ENCODE peak calls at places on chromosomes 7 and 10, in five cellular contexts. One of them, this sample, is unnamed.

GRCh38 chr7:139675127-139676110 is 102.4 kb downstream of the HIPK2 start:
- DNase-seq in H1: no peak
- DNase-seq in H9: no peak
- DNase-seq in neuronal stem cell: no peak
- DNase-seq in mesenchymal stem cell: no peak
- DNase-seq in this sample: no peak

GRCh38 chr10:98196985-98197384 is 62.5 kb downstream of the R3HCC1L start:
- DNase-seq in H1: no peak
- DNase-seq in H9: no peak
- DNase-seq in neuronal stem cell: no peak
- DNase-seq in mesenchymal stem cell: no peak
- DNase-seq in this sample: no peak

GRCh38 chr10:117499248-117500105 is 43.1 kb upstream of the EMX2 start:
- DNase-seq in H1: no peak
- DNase-seq in H9: no peak
- DNase-seq in neuronal stem cell: no peak
- DNase-seq in mesenchymal stem cell: no peak
- DNase-seq in this sample: no peak

GRCh38 chr7:117731455-117731854 is 141.8 kb downstream of the CTTNBP2 start:
- DNase-seq in H1: no peak
- DNase-seq in H9: no peak
- DNase-seq in neuronal stem cell: no peak
- DNase-seq in mesenchymal stem cell: peak
- DNase-seq in this sample: no peak

GRCh38 chr7:122304604-122304975 is at the start of gene FEZF1:
- DNase-seq in H1: no peak
- DNase-seq in H9: peak
- DNase-seq in neuronal stem cell: peak
- DNase-seq in mesenchymal stem cell: no peak
- DNase-seq in this sample: peak

GRCh38 chr10:6579904-6580278 is at the start of gene PRKCQ:
- DNase-seq in H1: no peak
- DNase-seq in H9: peak
- DNase-seq in neuronal stem cell: no peak
- DNase-seq in mesenchymal stem cell: peak
- DNase-seq in this sample: no peak

GRCh38 chr10:71880425-71881306 is 29.6 kb upstream of the PSAP start:
- DNase-seq in H1: no peak
- DNase-seq in H9: no peak
- DNase-seq in neuronal stem cell: no peak
- DNase-seq in mesenchymal stem cell: no peak
- DNase-seq in this sample: peak

GRCh38 chr10:109883859-109884771 is 39.2 kb downstream of the XPNPEP1 start:
- DNase-seq in H1: peak
- DNase-seq in H9: peak
- DNase-seq in neuronal stem cell: peak
- DNase-seq in mesenchymal stem cell: peak
- DNase-seq in this sample: peak

GRCh38 chr7:122143376-122143750 is 686 bp downstream of the AASS start:
- DNase-seq in H1: no peak
- DNase-seq in H9: no peak
- DNase-seq in neuronal stem cell: peak
- DNase-seq in mesenchymal stem cell: peak
- DNase-seq in this sample: no peak

GRCh38 chr10:88810196-88810961 is 7.8 kb downstream of the LIPM start:
- DNase-seq in H1: no peak
- DNase-seq in H9: peak
- DNase-seq in neuronal stem cell: peak
- DNase-seq in mesenchymal stem cell: peak
- DNase-seq in this sample: peak

GRCh38 chr7:76300210-76300731 is 2.2 kb upstream of the HSPB1 start:
- DNase-seq in H1: no peak
- DNase-seq in H9: no peak
- DNase-seq in neuronal stem cell: no peak
- DNase-seq in mesenchymal stem cell: peak
- DNase-seq in this sample: peak

GRCh38 chr7:144027070-144027469 is 21.7 kb upstream of the OR2A5 start:
- DNase-seq in H1: no peak
- DNase-seq in H9: no peak
- DNase-seq in neuronal stem cell: peak
- DNase-seq in mesenchymal stem cell: peak
- DNase-seq in this sample: no peak

GRCh38 chr7:130228840-130229239 is 21.2 kb downstream of the SSMEM1 start:
- DNase-seq in H1: no peak
- DNase-seq in H9: no peak
- DNase-seq in neuronal stem cell: peak
- DNase-seq in mesenchymal stem cell: no peak
- DNase-seq in this sample: no peak

GRCh38 chr7:23098460-23098859 is 7.1 kb upstream of the KLHL7 start:
- DNase-seq in H1: no peak
- DNase-seq in H9: no peak
- DNase-seq in neuronal stem cell: no peak
- DNase-seq in mesenchymal stem cell: no peak
- DNase-seq in this sample: no peak

GRCh38 chr7:140696024-140696678 is 357 bp upstream of the NDUFB2 start:
- DNase-seq in H1: no peak
- DNase-seq in H9: peak
- DNase-seq in neuronal stem cell: peak
- DNase-seq in mesenchymal stem cell: peak
- DNase-seq in this sample: peak

GRCh38 chr10:86327954-86328705 is 38.5 kb downstream of the GRID1 start:
- DNase-seq in H1: no peak
- DNase-seq in H9: no peak
- DNase-seq in neuronal stem cell: no peak
- DNase-seq in mesenchymal stem cell: no peak
- DNase-seq in this sample: no peak

GRCh38 chr7:117259626-117260025 is 63.2 kb downstream of the WNT2 start:
- DNase-seq in H1: no peak
- DNase-seq in H9: no peak
- DNase-seq in neuronal stem cell: no peak
- DNase-seq in mesenchymal stem cell: peak
- DNase-seq in this sample: no peak

GRCh38 chr7:25116621-25117020 is 8.4 kb downstream of the CYCS start:
- DNase-seq in H1: no peak
- DNase-seq in H9: no peak
- DNase-seq in neuronal stem cell: no peak
- DNase-seq in mesenchymal stem cell: no peak
- DNase-seq in this sample: no peak

GRCh38 chr7:46126901-46127300 is 205.8 kb upstream of the IGFBP3 start:
- DNase-seq in H1: no peak
- DNase-seq in H9: no peak
- DNase-seq in neuronal stem cell: no peak
- DNase-seq in mesenchymal stem cell: no peak
- DNase-seq in this sample: peak

GRCh38 chr7:80711521-80711920 is 73.1 kb downstream of the CD36 start:
- DNase-seq in H1: no peak
- DNase-seq in H9: no peak
- DNase-seq in neuronal stem cell: no peak
- DNase-seq in mesenchymal stem cell: no peak
- DNase-seq in this sample: no peak

GRCh38 chr10:7231420-7232414 is 179.1 kb downstream of the SFMBT2 start:
- DNase-seq in H1: no peak
- DNase-seq in H9: no peak
- DNase-seq in neuronal stem cell: peak
- DNase-seq in mesenchymal stem cell: peak
- DNase-seq in this sample: peak

GRCh38 chr10:15035385-15036301 is 8.1 kb upstream of the OLAH start:
- DNase-seq in H1: no peak
- DNase-seq in H9: peak
- DNase-seq in neuronal stem cell: no peak
- DNase-seq in mesenchymal stem cell: peak
- DNase-seq in this sample: no peak

GRCh38 chr7:106968160-106968559 is 76.3 kb upstream of the PRKAR2B start:
- DNase-seq in H1: no peak
- DNase-seq in H9: peak
- DNase-seq in neuronal stem cell: no peak
- DNase-seq in mesenchymal stem cell: no peak
- DNase-seq in this sample: no peak

GRCh38 chr7:49791089-49791741 is 17.8 kb downstream of the VWC2 start:
- DNase-seq in H1: peak
- DNase-seq in H9: peak
- DNase-seq in neuronal stem cell: peak
- DNase-seq in mesenchymal stem cell: no peak
- DNase-seq in this sample: peak

GRCh38 chr7:27430115-27430514 is 187.5 kb downstream of the EVX1 start:
- DNase-seq in H1: no peak
- DNase-seq in H9: no peak
- DNase-seq in neuronal stem cell: no peak
- DNase-seq in mesenchymal stem cell: no peak
- DNase-seq in this sample: no peak
- H3K27ac ChIP-seq in H1: no peak
- H3K27ac ChIP-seq in H9: no peak
- H3K27ac ChIP-seq in neuronal stem cell: no peak
- H3K27ac ChIP-seq in mesenchymal stem cell: no peak
- H3K27ac ChIP-seq in this sample: no peak

GRCh38 chr7:8422177-8422576 is 11.2 kb upstream of the NXPH1 start:
- DNase-seq in H1: no peak
- DNase-seq in H9: no peak
- DNase-seq in neuronal stem cell: no peak
- DNase-seq in mesenchymal stem cell: no peak
- DNase-seq in this sample: no peak
- H3K4me2 ChIP-seq in H1: no peak
- H3K4me2 ChIP-seq in H9: no peak
- H3K4me2 ChIP-seq in neuronal stem cell: no peak
- H3K4me2 ChIP-seq in mesenchymal stem cell: no peak
- H3K4me2 ChIP-seq in this sample: no peak

GRCh38 chr10:49023752-49024151 is 84.1 kb upstream of the LRRC18 start:
- DNase-seq in H1: no peak
- DNase-seq in H9: no peak
- DNase-seq in neuronal stem cell: no peak
- DNase-seq in mesenchymal stem cell: peak
- DNase-seq in this sample: no peak
- H2BK12ac ChIP-seq in H1: no peak
- H2BK12ac ChIP-seq in H9: no peak
- H2BK12ac ChIP-seq in neuronal stem cell: no peak
- H2BK12ac ChIP-seq in mesenchymal stem cell: no peak
- H2BK12ac ChIP-seq in this sample: no peak

GRCh38 chr7:37449621-37450020 is 957 bp upstream of the ELMO1 start:
- DNase-seq in H1: no peak
- DNase-seq in H9: no peak
- DNase-seq in neuronal stem cell: no peak
- DNase-seq in mesenchymal stem cell: no peak
- DNase-seq in this sample: no peak
- H3K27ac ChIP-seq in H1: no peak
- H3K27ac ChIP-seq in H9: no peak
- H3K27ac ChIP-seq in neuronal stem cell: no peak
- H3K27ac ChIP-seq in mesenchymal stem cell: no peak
- H3K27ac ChIP-seq in this sample: no peak

DNA sequence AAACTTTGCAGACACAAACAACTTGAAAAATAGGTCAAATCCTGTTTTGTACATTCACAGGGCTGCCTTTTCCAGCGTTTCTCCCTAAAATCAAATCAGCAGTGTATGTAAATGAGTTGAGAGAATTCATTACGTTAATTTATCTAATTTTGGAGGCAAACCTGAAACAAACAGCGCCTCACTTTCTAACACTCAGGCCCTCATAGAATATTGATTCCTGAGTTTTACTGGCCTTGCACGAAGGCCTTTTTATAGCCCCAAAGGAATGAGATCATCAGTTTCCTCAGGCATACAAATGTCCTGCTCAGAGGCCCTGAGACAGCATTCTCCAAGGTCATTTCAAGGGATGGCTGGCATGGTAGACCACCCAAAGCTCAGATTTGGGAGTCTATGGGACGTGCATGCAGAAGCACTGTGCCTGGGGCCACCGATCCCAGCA is 131.7 kb upstream of the CHST15 start:
- DNase-seq in H1: no peak
- DNase-seq in H9: no peak
- DNase-seq in neuronal stem cell: no peak
- DNase-seq in mesenchymal stem cell: no peak
- DNase-seq in this sample: no peak
- H3K4me2 ChIP-seq in H1: no peak
- H3K4me2 ChIP-seq in H9: no peak
- H3K4me2 ChIP-seq in neuronal stem cell: no peak
- H3K4me2 ChIP-seq in mesenchymal stem cell: no peak
- H3K4me2 ChIP-seq in this sample: no peak

GRCh38 chr7:155296788-155297516 is 726 bp upstream of the INSIG1 start:
- DNase-seq in H1: no peak
- DNase-seq in H9: peak
- DNase-seq in neuronal stem cell: no peak
- DNase-seq in mesenchymal stem cell: peak
- DNase-seq in this sample: peak
- H2BK12ac ChIP-seq in H1: peak
- H2BK12ac ChIP-seq in H9: peak
- H2BK12ac ChIP-seq in neuronal stem cell: peak
- H2BK12ac ChIP-seq in mesenchymal stem cell: peak
- H2BK12ac ChIP-seq in this sample: peak

DNA sequence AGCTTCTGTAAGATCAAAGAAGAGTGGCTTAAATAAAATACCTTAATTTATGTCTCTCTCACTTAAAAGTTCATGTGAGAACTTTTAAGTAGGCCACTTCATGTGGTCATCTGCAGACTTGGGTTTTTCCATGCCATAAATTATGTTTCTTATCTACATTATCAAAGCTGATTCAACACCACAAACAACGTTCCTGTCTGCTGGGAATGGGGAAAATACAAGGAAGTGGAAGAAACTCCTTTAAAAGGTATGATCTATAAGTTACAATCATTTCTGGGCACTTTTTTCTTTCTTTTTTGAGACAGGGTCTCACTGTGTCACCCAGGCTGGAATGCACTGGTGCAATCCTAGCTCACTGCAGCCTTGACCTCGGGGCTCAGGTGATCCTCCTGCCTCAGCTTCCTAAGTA is 16.9 kb upstream of the OTUD1 start:
- DNase-seq in H1: no peak
- DNase-seq in H9: no peak
- DNase-seq in neuronal stem cell: no peak
- DNase-seq in mesenchymal stem cell: peak
- DNase-seq in this sample: peak
- H3K27ac ChIP-seq in H1: no peak
- H3K27ac ChIP-seq in H9: no peak
- H3K27ac ChIP-seq in neuronal stem cell: no peak
- H3K27ac ChIP-seq in mesenchymal stem cell: no peak
- H3K27ac ChIP-seq in this sample: no peak